ENCODE peak calls at places on chromosomes 12 and 14, in four cellular contexts. H is MM.1S, S is uterus, U is fibroblast of mammary gland. I is an unnamed sample.

GRCh38 chr14:68447581-68448281 is 345.1 kb downstream of the ZFP36L1 start:
- DNase-seq in H (no peak), S (no peak), U (no peak), I (no peak)

GRCh38 chr12:102479099-102479887 is 1.1 kb downstream of the IGF1 start:
- DNase-seq in H (peak), S (no peak), U (no peak), I (no peak)

GRCh38 chr14:70886421-70887206 is 20.6 kb upstream of the PCNX1 start:
- DNase-seq in S (no peak), H (peak), U (no peak), I (peak)

GRCh38 chr14:91237219-91237618 is 7.3 kb downstream of the GPR68 start:
- DNase-seq in S (no peak), H (no peak), U (peak), I (peak)

GRCh38 chr12:107967170-107967569 is 161.9 kb upstream of the WSCD2 start:
- DNase-seq in S (no peak), U (peak), H (no peak), I (no peak)

GRCh38 chr12:28568709-28569108 is 378.5 kb downstream of the CCDC91 start:
- DNase-seq in S (no peak), H (no peak), U (peak), I (no peak)

GRCh38 chr14:93744876-93745275 is 43.4 kb downstream of the PRIMA1 start:
- DNase-seq in S (no peak), U (no peak), H (no peak), I (no peak)

GRCh38 chr14:94926176-94926575 is 156.3 kb upstream of the GSC start:
- DNase-seq in H (no peak), U (no peak), S (no peak), I (no peak)

GRCh38 chr12:12723681-12724420 is 6.7 kb downstream of the CDKN1B start:
- DNase-seq in H (peak), U (no peak), S (peak), I (peak)

GRCh38 chr12:7934560-7935463 is 1.2 kb downstream of the SLC2A3 start:
- DNase-seq in S (no peak), H (no peak), U (no peak), I (no peak)
- H3K4me3 ChIP-seq in S (peak), H (peak), U (peak), I (peak)

DNA sequence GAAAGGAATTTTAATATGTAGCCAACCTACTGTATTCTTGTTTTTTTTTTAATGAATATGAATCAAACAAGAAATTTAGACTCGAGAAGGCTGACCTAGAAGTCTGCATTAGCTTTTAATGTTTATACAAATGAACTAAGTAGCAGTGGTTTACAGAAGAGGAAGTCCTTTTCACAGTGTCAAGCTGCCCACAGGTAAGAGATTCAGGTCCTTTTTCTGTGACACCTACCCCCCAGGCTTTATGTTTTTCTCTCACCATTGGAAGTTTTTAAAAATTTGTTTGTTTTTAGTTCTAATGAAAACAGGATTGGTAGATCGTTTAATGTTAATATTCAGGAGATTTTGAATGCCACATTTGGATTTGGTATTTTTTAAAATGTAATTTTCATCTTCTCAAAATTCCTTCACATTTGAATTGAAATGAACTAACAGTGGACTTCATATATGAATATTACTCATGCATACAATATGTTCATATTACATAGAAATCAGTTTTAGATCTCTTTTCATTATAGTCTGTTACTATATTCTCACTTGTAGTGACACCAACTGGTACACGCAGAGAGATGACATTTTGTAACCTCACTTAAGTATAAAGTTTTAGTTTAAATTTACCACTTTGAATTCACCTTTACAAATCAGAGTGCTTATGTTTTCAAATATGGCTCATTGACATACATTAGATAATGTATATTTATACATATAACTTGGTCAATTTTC is 29.7 kb downstream of the ATF7IP start:
- DNase-seq in U (no peak), S (no peak), H (no peak), I (no peak)
- H3K4me3 ChIP-seq in U (no peak), S (no peak), H (no peak), I (no peak)

GRCh38 chr14:97706814-97707213 is 909.6 kb downstream of the VRK1 start:
- DNase-seq in H (no peak), S (no peak), U (no peak), I (no peak)
- H3K4me3 ChIP-seq in H (no peak), S (no peak), U (no peak), I (no peak)

DNA sequence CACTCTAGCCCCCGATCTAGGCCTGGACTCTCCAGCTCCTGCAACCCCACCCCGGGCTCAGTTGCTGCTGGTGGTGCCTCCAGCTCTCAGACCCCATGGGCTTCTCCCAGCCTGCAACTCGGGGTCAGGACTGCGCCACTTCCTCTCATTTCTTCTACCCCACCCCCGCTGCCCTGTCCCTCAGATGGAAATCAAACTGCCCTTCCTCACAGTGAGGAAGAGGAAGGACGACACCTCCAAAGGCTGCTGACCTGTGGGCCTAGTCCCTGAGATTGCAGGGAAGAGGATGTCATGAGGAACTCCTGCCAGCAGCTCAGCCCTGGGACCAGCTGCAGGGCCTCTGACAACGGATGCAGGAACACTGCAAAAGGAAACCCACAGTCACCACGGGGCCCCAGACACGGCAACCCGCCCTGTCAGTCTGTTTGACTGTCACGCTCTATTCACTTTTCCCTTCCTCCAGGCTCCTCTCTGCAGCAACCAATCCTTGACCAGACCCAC is 29.3 kb upstream of the PNMA1 start:
- DNase-seq in U (no peak), S (no peak), H (peak), I (peak)
- H3K4me3 ChIP-seq in U (no peak), S (no peak), H (no peak), I (no peak)

GRCh38 chr14:20501346-20501745 is 4.0 kb upstream of the RNASE10 start:
- DNase-seq in S (no peak), H (no peak), U (peak), I (no peak)
- H3K4me3 ChIP-seq in S (no peak), H (no peak), U (no peak), I (no peak)

GRCh38 chr12:71041481-71041880 is 116.3 kb downstream of the TSPAN8 start:
- DNase-seq in S (no peak), H (no peak), U (no peak), I (no peak)

GRCh38 chr12:71046215-71046614 is 111.6 kb downstream of the TSPAN8 start:
- DNase-seq in U (peak), S (no peak), H (no peak), I (peak)

GRCh38 chr12:71045781-71046180 is 112.0 kb downstream of the TSPAN8 start:
- DNase-seq in U (peak), S (no peak), H (peak), I (peak)
- H3K4me3 ChIP-seq in U (no peak), S (no peak), H (no peak), I (no peak)

GRCh38 chr14:37171678-37172023 is 755 bp downstream of the SLC25A21 start:
- DNase-seq in S (no peak), U (no peak), H (no peak), I (no peak)
- H3K4me3 ChIP-seq in S (peak), U (peak), H (no peak), I (peak)

DNA sequence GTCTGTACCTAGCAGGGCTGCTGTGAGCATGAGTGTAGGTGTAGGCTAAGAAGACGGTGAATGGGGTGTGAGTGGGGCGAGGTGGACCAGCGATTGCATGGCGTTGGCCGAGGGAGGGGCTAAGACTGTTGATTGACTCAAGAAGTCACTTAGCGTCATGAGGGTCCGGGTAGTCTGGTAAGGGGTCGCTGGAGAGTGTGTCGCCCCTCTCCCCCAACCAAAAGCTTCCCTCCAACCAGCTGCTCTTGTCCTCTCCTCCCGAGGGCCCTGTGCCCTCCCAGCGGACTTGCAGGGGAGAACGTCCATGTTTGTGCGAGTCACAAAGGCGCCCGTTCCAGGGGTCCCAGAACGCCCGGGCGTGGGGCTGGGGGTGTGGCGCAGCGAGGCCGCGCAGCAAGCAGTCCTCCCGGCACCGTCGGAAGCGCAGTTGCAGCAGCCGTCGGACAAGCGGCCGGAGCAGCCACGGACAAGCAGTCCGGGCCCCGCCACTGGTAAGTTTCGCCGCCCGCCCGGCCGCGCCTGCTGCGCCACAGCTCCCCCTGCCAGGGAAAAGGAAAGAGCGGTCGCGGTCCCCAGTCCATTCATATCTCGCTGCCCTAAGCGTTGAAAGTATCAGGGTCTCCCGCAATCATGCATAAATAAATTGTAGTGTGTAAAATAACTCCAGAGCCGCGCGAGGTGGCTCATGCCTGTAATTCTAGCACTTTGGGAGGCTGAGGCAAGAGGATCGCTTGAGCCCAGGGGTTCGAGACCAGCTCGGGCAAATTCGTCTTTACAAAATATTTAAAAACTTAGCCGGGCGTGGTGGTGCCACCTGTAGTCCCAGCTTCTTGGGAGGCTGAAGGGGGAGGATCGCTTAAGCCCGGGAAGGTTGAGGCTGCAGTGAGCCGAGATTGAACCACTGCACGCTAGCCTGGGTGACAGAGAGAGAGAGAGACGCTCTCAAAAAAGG is at the start of gene CCDC63:
- DNase-seq in S (peak), U (peak), H (peak), I (peak)
- H3K4me3 ChIP-seq in S (peak), U (peak), H (no peak), I (peak)

DNA sequence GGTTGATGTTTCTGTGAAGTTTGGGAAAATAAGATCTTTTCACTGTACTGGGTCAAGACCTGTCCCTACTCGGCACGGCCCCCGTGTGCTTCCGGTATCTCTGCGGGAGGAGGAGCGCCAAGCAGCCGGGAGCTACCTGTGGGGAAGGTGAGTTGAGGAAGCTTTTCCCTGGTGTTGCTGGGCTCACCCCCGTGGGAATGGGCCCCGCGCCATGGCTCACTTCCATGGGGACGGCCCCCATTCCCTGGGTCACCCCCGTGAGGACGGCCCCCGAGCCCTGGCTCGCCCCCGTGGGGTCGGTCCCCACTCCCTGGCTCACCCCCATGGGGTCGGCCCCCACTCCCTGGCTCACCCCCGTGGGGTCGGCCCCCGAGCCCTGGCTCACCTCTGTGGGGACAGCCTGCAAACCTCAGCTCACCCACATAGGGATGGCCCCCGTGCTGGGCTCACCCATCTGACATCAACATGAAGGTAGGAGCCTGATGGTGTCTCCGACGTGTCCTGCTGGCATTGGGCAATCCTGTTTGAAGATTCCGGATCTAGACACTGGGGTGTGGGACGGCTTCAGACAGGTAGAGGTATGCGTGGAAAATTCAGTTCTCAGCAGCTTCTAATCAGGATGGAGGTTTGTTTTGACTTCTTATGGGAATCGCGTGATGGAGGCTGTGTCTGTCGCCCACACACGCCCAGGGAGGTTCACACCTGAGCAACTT is 9.1 kb downstream of the LRCOL1 start:
- DNase-seq in U (no peak), S (no peak), H (no peak), I (no peak)
- H3K4me3 ChIP-seq in U (no peak), S (no peak), H (no peak), I (no peak)

I was measured in mesenchymal stem cell.